ENCODE peak calls at places on chromosomes 16 and 17, in ten cellular contexts. L is ovary, O is GM12878, T is A549, E is tibial nerve, Z is stomach, V is upper lobe of left lung, C is transverse colon, P is K562, M is H1. A is an unnamed sample.
A peak's percentile ranks its signal among the peaks of the same experiment; 100 is the strongest.

GRCh38 chr17:19409509-19409908 is 1.5 kb upstream of the RNF112 start:
- DNase-seq in L (no peak), O (no peak), T (no peak), E (no peak), Z (no peak), V (no peak), C (no peak), P (no peak), M (no peak), A (no peak)

GRCh38 chr16:11309895-11310633 is 28.9 kb upstream of the PRM1 start:
- DNase-seq in L (no peak), O (peak; percentile 77), T (no peak), E (no peak), Z (no peak), V (no peak), C (no peak), P (no peak), M (no peak), A (no peak)

GRCh38 chr16:71230122-71230845 is at the start of gene HYDIN:
- DNase-seq in L (peak; percentile 26), O (no peak), T (peak; percentile 67), E (no peak), Z (no peak), V (peak; percentile 85), C (peak; percentile 41), P (peak; percentile 58), M (peak; percentile 61), A (no peak)

GRCh38 chr16:80231888-80232287 is 308.9 kb upstream of the DYNLRB2 start:
- DNase-seq in L (no peak), O (peak; percentile 39), T (no peak), E (no peak), Z (no peak), V (no peak), C (no peak), P (no peak), M (no peak), A (no peak)

GRCh38 chr16:20740007-20740883 is 1.4 kb downstream of the THUMPD1 start:
- DNase-seq in L (no peak), O (no peak), T (peak; percentile 17), E (no peak), Z (no peak), V (no peak), C (no peak), P (no peak), M (no peak), A (peak; percentile 64)

GRCh38 chr17:40600486-40601046 is 35.3 kb upstream of the CCR7 start:
- DNase-seq in L (no peak), O (no peak), T (no peak), E (no peak), Z (no peak), V (no peak), C (no peak), P (no peak), M (no peak), A (no peak)

GRCh38 chr17:83007504-83008475 is 71.6 kb upstream of the METRNL start:
- DNase-seq in L (no peak), O (no peak), T (no peak), E (no peak), Z (no peak), V (no peak), C (no peak), P (no peak), M (no peak), A (peak; percentile 75)

GRCh38 chr17:76738468-76738850 is 540 bp downstream of the MFSD11 start:
- DNase-seq in L (no peak), O (no peak), T (no peak), E (no peak), Z (no peak), V (no peak), C (no peak), P (peak; percentile 20), M (no peak), A (no peak)

GRCh38 chr16:67396159-67396774 is 3.0 kb upstream of the TPPP3 start:
- DNase-seq in L (peak; percentile 59), O (no peak), T (peak; percentile 84), E (peak; percentile 58), Z (peak; percentile 84), V (peak; percentile 87), C (peak; percentile 92), P (peak; percentile 94), M (no peak), A (no peak)

GRCh38 chr17:32882734-32883133 is 5.8 kb upstream of the MYO1D start:
- DNase-seq in L (no peak), O (no peak), T (no peak), E (no peak), Z (no peak), V (no peak), C (no peak), P (peak; percentile 80), M (no peak), A (peak; percentile 12)

GRCh38 chr17:50325906-50326305 is 20.0 kb upstream of the XYLT2 start:
- DNase-seq in L (no peak), O (no peak), T (no peak), E (no peak), Z (no peak), V (no peak), C (no peak), P (no peak), M (no peak), A (no peak)
- TF ChIP-seq EP300 in L (no peak), O (no peak), T (no peak), E (no peak), Z (no peak), V (no peak), C (no peak), P (no peak), M (no peak), A (no peak)

GRCh38 chr17:27414271-27414670 is 42.0 kb upstream of the KSR1 start:
- DNase-seq in L (no peak), O (no peak), T (no peak), E (no peak), Z (no peak), V (no peak), C (no peak), P (no peak), M (no peak), A (no peak)
- TF ChIP-seq EP300 in L (no peak), O (no peak), T (no peak), E (no peak), Z (no peak), V (no peak), C (no peak), P (no peak), M (no peak), A (no peak)

DNA sequence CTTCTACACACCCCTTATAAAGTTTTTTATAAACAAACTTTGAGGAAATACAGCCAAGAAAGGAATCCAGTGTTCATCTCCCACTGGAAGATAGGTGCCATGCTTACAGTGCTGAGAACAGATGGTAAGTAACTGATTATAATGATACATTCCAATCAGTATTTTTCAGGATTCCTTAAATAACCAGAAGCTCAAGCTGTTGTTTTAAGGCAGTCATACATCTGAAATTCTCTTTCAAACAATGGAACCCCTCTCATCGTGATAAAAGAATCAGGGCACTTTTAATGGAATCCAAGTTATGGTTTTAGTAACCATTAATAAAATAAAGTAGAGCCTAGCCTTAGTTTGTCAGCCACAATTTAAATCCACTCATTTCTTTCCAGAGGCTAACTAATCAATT is 56.1 kb upstream of the STAC2 start:
- DNase-seq in L (no peak), O (no peak), T (no peak), E (no peak), Z (no peak), V (no peak), C (no peak), P (peak; percentile 18), M (no peak), A (no peak)
- TF ChIP-seq EP300 in L (no peak), O (no peak), T (no peak), E (no peak), Z (no peak), V (no peak), C (no peak), P (peak; percentile 10), M (no peak), A (no peak)

GRCh38 chr16:2007081-2007836 is 2.4 kb downstream of the ZNF598 start:
- DNase-seq in L (no peak), O (no peak), T (no peak), E (no peak), Z (no peak), V (no peak), C (no peak), P (no peak), M (no peak), A (no peak)

GRCh38 chr16:2008631-2009301 is 855 bp downstream of the ZNF598 start:
- DNase-seq in L (no peak), O (no peak), T (no peak), E (no peak), Z (no peak), V (no peak), C (no peak), P (peak; percentile 69), M (no peak), A (no peak)

GRCh38 chr16:2009302-2009711 is 314 bp downstream of the ZNF598 start:
- DNase-seq in L (no peak), O (no peak), T (no peak), E (no peak), Z (no peak), V (no peak), C (no peak), P (no peak), M (no peak), A (no peak)

GRCh38 chr16:2008009-2008526 is 1.6 kb downstream of the ZNF598 start:
- DNase-seq in L (no peak), O (no peak), T (no peak), E (no peak), Z (no peak), V (no peak), C (peak; percentile 68), P (no peak), M (no peak), A (no peak)

GRCh38 chr16:2009791-2010510 is at the start of gene ZNF598:
- DNase-seq in L (peak; percentile 85), O (no peak), T (peak; percentile 93), E (peak; percentile 52), Z (peak; percentile 86), V (peak; percentile 81), C (peak; percentile 86), P (peak; percentile 91), M (no peak), A (no peak)
- TF ChIP-seq EP300 in L (no peak), O (no peak), T (no peak), E (peak; percentile 69), Z (peak; percentile 30), V (no peak), C (no peak), P (peak; percentile 27), M (no peak), A (no peak)

DNA sequence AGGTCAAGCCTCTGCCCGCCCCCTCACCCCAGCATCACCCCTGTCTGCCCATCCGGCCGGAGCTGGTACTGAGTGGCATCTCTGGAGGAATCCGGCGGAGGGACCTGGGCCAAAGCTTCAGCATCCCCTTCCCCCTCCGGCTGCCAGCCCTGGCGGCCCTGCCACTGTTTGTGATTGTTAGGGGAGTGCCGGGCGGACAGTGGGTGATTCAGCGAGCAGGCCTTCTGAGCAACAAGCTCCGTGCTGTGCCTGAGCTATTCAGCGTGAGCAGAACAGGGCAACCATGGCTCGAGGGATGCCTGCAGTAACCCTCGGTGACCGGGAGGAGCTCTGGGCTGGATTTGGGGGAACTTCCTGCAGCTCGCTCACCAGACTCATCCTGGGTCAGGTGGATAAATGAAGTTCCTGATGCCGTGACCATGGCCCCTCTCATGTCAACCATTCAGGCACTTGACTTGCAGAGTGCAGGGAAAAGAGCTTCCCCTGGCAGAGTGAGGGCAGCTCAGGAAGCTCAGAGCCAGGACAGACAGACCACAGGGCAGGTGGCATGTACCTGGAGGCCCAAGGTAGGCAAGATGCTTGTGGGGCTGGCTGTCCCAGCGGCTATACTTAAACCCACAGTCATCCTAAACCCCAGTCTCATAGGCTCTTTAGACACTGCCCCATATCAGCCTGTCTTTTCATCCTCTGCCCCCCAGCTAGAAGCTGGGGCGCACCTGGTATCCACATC is 24.3 kb upstream of the MLKL start:
- DNase-seq in L (no peak), O (no peak), T (no peak), E (no peak), Z (no peak), V (no peak), C (no peak), P (no peak), M (no peak), A (no peak)
- TF ChIP-seq EP300 in L (no peak), O (no peak), T (no peak), E (no peak), Z (no peak), V (no peak), C (no peak), P (no peak), M (no peak), A (no peak)

A was measured in esophagus muscularis mucosa.